ENCODE peak calls at places on chromosomes 13 and 19, in seven cellular contexts. L is fibroblast of lung, Y is AG09309, C is fibroblast of the aortic adventitia, D is ovary, Z is HFFc6, Q is GM12878. E is an unnamed sample.

GRCh38 chr13:95335667-95336066 is 34.4 kb upstream of the ABCC4 start:
- DNase-seq in L (no peak), Y (no peak), C (no peak), D (no peak), Z (no peak), Q (no peak), E (no peak)

GRCh38 chr13:93420887-93421286 is 194.3 kb downstream of the GPC6 start:
- DNase-seq in L (no peak), Y (no peak), C (no peak), D (no peak), Z (no peak), Q (no peak), E (no peak)

GRCh38 chr13:52744842-52745241 is 5.2 kb upstream of the CNMD start:
- DNase-seq in L (no peak), Y (no peak), C (no peak), D (no peak), Z (no peak), Q (no peak), E (no peak)

GRCh38 chr13:81686877-81687276 is 1346.0 kb upstream of the SPRY2 start:
- DNase-seq in L (peak), Y (no peak), C (no peak), D (no peak), Z (no peak), Q (no peak), E (no peak)

GRCh38 chr13:30049692-30050091 is 199.3 kb upstream of the UBL3 start:
- DNase-seq in L (no peak), Y (no peak), C (no peak), D (no peak), Z (peak), Q (no peak), E (no peak)

GRCh38 chr13:110134801-110135200 is 172.2 kb downstream of the COL4A1 start:
- DNase-seq in L (no peak), Y (no peak), C (no peak), D (no peak), Z (no peak), Q (no peak), E (no peak)

GRCh38 chr19:12052057-12052570 is 647 bp downstream of the ZNF878 start:
- DNase-seq in L (no peak), Y (no peak), C (peak), D (no peak), Z (peak), Q (no peak), E (no peak)

GRCh38 chr13:98315466-98315865 is 138.4 kb upstream of the RNF113B start:
- DNase-seq in L (no peak), Y (no peak), C (peak), D (no peak), Z (no peak), Q (no peak), E (no peak)

GRCh38 chr13:113928701-113929627 is 44.9 kb downstream of the C13orf46 start:
- DNase-seq in L (peak), Y (peak), C (peak), D (peak), Z (peak), Q (no peak), E (no peak)

GRCh38 chr13:29161653-29162052 is 341.5 kb downstream of the MTUS2 start:
- DNase-seq in L (no peak), Y (no peak), C (no peak), D (no peak), Z (no peak), Q (no peak), E (no peak)

GRCh38 chr13:95921485-95921884 is 131.7 kb downstream of the UGGT2 start:
- DNase-seq in L (no peak), Y (no peak), C (no peak), D (no peak), Z (peak), Q (no peak), E (no peak)

GRCh38 chr13:32087955-32088747 is 56.6 kb downstream of the FRY start:
- DNase-seq in L (peak), Y (no peak), C (no peak), D (no peak), Z (no peak), Q (no peak), E (no peak)

GRCh38 chr19:18650468-18651001 is 13.7 kb downstream of the KLHL26 start:
- DNase-seq in L (peak), Y (no peak), C (peak), D (peak), Z (peak), Q (no peak), E (no peak)

GRCh38 chr13:50796463-50796862 is 47.0 kb downstream of the DLEU7 start:
- DNase-seq in L (no peak), Y (no peak), C (no peak), D (no peak), Z (no peak), Q (no peak), E (no peak)

GRCh38 chr19:50921391-50922315 is 10.5 kb upstream of the KLK4 start:
- DNase-seq in L (no peak), Y (no peak), C (peak), D (no peak), Z (no peak), Q (no peak), E (no peak)

GRCh38 chr13:79799466-79799865 is 318.5 kb downstream of the NDFIP2 start:
- DNase-seq in L (peak), Y (no peak), C (no peak), D (no peak), Z (no peak), Q (no peak), E (no peak)

GRCh38 chr13:27450921-27451461 is 627 bp upstream of the MTIF3 start:
- DNase-seq in L (peak), Y (no peak), C (peak), D (peak), Z (peak), Q (no peak), E (no peak)

GRCh38 chr19:3572855-3573161 is at the start of gene HMG20B:
- DNase-seq in L (no peak), Y (no peak), C (no peak), D (no peak), Z (no peak), Q (no peak), E (no peak)

GRCh38 chr13:33543631-33544030 is 258.1 kb upstream of the STARD13 start:
- DNase-seq in L (peak), Y (no peak), C (peak), D (no peak), Z (no peak), Q (no peak), E (no peak)

GRCh38 chr19:44847144-44848035 is 1.3 kb downstream of the NECTIN2 start:
- DNase-seq in L (peak), Y (no peak), C (peak), D (peak), Z (peak), Q (no peak), E (no peak)

GRCh38 chr13:59823495-59823894 is 340.2 kb downstream of the DIAPH3 start:
- DNase-seq in L (peak), Y (peak), C (peak), D (no peak), Z (peak), Q (no peak), E (no peak)

GRCh38 chr13:112101360-112101930 is 34.5 kb downstream of the SOX1 start:
- DNase-seq in L (no peak), Y (no peak), C (no peak), D (no peak), Z (no peak), Q (no peak), E (no peak)

GRCh38 chr13:112103971-112104872 is 37.3 kb downstream of the SOX1 start:
- DNase-seq in L (no peak), Y (no peak), C (no peak), D (no peak), Z (no peak), Q (no peak), E (no peak)

GRCh38 chr13:112103260-112103843 is 36.4 kb downstream of the SOX1 start:
- DNase-seq in L (no peak), Y (no peak), C (no peak), D (no peak), Z (no peak), Q (no peak), E (no peak)

GRCh38 chr13:112104873-112105234 is 37.9 kb downstream of the SOX1 start:
- DNase-seq in L (no peak), Y (no peak), C (no peak), D (no peak), Z (no peak), Q (no peak), E (no peak)

DNA sequence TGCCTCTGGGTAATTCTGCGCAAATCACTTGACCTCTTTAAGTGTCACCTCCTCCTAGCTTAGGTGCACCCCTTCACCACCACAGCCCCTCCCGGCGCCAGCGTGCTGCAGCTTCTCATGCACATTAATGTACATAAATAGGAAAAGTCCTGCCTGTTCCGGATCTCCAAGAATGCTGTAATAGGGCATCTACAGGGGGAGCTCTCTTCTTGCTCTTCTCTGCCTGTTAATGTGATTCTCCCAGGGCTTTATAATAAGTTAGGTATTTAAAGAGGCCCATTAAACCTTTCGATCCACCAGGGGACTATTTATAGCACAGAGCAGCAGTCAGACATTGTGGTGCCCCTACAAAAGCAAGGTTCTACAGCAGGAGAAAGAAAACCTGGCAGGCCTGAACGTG is 35.3 kb downstream of the SOX1 start:
- DNase-seq in L (no peak), Y (no peak), C (no peak), D (no peak), Z (no peak), Q (no peak), E (no peak)
- TF ChIP-seq CTCF in L (no peak), Y (no peak), C (no peak), D (no peak), Z (no peak), Q (no peak), E (no peak)

GRCh38 chr19:15550273-15550672 is 41.9 kb downstream of the CYP4F22 start:
- DNase-seq in L (no peak), Y (no peak), C (no peak), D (no peak), Z (no peak), Q (no peak), E (no peak)

GRCh38 chr19:15550847-15551182 is 42.5 kb downstream of the CYP4F22 start:
- DNase-seq in L (no peak), Y (no peak), C (no peak), D (no peak), Z (no peak), Q (no peak), E (no peak)

GRCh38 chr19:15548648-15549047 is 40.3 kb downstream of the CYP4F22 start:
- DNase-seq in L (no peak), Y (no peak), C (no peak), D (no peak), Z (no peak), Q (no peak), E (no peak)

GRCh38 chr19:15549581-15549980 is 41.3 kb downstream of the CYP4F22 start:
- DNase-seq in L (no peak), Y (no peak), C (no peak), D (no peak), Z (no peak), Q (no peak), E (no peak)

GRCh38 chr19:15551183-15552004 is 43.1 kb downstream of the CYP4F22 start:
- DNase-seq in L (peak), Y (no peak), C (peak), D (no peak), Z (no peak), Q (no peak), E (no peak)
- TF ChIP-seq CTCF in L (no peak), Y (no peak), C (no peak), D (no peak), Z (no peak), Q (no peak), E (no peak)

GRCh38 chr13:74755065-74755464 is 620.9 kb upstream of the KLF12 start:
- DNase-seq in L (no peak), Y (no peak), C (no peak), D (no peak), Z (no peak), Q (no peak), E (no peak)
- TF ChIP-seq CTCF in L (no peak), Y (no peak), C (no peak), D (no peak), Z (no peak), Q (no peak), E (no peak)

GRCh38 chr13:112893570-112894422 is 75.2 kb upstream of the MCF2L start:
- DNase-seq in L (peak), Y (no peak), C (peak), D (no peak), Z (no peak), Q (no peak), E (no peak)
- TF ChIP-seq CTCF in L (no peak), Y (no peak), C (no peak), D (no peak), Z (no peak), Q (no peak), E (no peak)

GRCh38 chr19:45927565-45928261 is 13.1 kb upstream of the NANOS2 start:
- DNase-seq in L (peak), Y (peak), C (peak), D (peak), Z (peak), Q (peak), E (peak)

GRCh38 chr19:45934551-45935230 is 20.1 kb upstream of the NANOS2 start:
- DNase-seq in L (no peak), Y (no peak), C (no peak), D (no peak), Z (no peak), Q (no peak), E (no peak)

GRCh38 chr19:45929247-45929646 is 14.7 kb upstream of the NANOS2 start:
- DNase-seq in L (no peak), Y (no peak), C (no peak), D (no peak), Z (no peak), Q (no peak), E (no peak)

GRCh38 chr19:45933759-45934158 is 19.2 kb upstream of the NANOS2 start:
- DNase-seq in L (no peak), Y (no peak), C (no peak), D (no peak), Z (no peak), Q (no peak), E (no peak)

DNA sequence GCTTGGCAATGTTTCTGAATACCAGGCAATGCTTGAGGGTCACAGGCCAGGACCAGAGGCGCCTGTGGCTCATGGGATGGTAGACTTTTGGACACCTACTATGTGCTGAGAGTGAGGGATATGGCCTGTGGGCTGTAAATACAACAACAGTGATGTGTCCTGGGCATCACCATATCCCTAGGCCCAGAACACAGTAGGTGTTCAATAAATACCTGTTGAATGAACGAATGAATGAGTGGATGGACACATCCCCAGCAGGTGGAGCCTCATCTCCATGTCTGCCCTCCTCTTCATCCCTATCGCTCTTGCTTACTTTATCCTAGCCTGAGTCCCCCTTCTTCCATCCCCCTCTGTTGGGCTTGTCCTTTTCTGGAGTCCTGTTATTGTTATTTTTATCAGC is 16.5 kb upstream of the NANOS2 start:
- DNase-seq in L (no peak), Y (no peak), C (no peak), D (no peak), Z (no peak), Q (no peak), E (no peak)
- TF ChIP-seq CTCF in L (no peak), Y (no peak), C (peak), D (no peak), Z (no peak), Q (no peak), E (no peak)

DNA sequence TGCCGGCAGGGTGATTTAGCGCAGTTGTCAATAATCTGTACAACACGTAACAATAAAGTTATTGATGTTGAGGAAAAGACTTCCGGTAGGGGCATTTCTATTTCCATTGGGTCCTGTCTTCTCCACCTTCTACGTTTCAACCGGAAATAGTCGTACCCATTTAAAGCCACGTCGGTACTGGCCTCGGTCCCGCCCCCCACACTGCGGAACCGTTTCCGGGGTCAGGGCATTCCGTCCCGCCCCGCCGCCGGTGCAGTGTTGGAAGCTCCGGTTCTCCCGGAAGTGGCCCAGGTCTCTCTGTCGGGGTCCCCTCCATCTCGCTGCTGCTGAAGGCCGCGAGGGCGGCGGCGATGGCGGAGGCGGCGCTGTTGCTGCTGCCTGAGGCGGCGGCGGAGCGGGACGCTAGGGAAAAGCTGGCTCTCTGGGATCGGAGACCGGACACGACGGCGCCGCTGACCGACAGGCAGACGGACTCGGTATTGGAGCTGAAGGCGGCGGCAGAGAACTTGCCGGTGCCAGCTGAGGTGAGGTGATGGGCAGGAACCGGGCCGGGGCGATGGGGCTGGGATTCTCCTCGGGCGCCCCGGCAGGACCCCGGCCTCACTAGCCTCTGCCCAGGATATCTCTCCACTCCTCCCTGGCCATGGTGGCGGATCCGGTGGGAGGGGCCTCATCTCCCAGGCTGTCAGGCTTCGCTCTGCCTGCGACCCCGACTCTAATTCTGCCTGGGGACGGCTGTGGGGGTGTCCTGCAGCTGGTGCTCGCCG is at the start of gene COG3:
- DNase-seq in L (peak), Y (peak), C (peak), D (peak), Z (peak), Q (peak), E (peak)
- TF ChIP-seq CTCF in L (no peak), Y (no peak), C (peak), D (no peak), Z (peak), Q (peak), E (peak)

GRCh38 chr13:40565282-40566148 is 100.9 kb downstream of the FOXO1 start:
- DNase-seq in L (no peak), Y (no peak), C (no peak), D (no peak), Z (no peak), Q (no peak), E (no peak)
- TF ChIP-seq CTCF in L (no peak), Y (no peak), C (no peak), D (no peak), Z (no peak), Q (no peak), E (no peak)